ENCODE peak calls at places on chromosomes 5 and 9, in eight cellular contexts. One of them, this sample, is unnamed.

GRCh38 chr5:127940854-127941253 is 142.7 kb upstream of the SLC12A2 start:
- DNase-seq in bronchial epithelial cell: no peak
- DNase-seq in dorsolateral prefrontal cortex: no peak
- DNase-seq in fibroblast of lung: no peak
- DNase-seq in lower lobe of right lung: no peak
- DNase-seq in spleen: no peak
- DNase-seq in AG04450: no peak
- DNase-seq in upper lobe of right lung: no peak
- DNase-seq in this sample: no peak

GRCh38 chr5:160097981-160098380 is 21.3 kb downstream of the PWWP2A start:
- DNase-seq in AG04450: peak
- DNase-seq in spleen: no peak
- DNase-seq in dorsolateral prefrontal cortex: no peak
- DNase-seq in fibroblast of lung: no peak
- DNase-seq in upper lobe of right lung: no peak
- DNase-seq in bronchial epithelial cell: no peak
- DNase-seq in lower lobe of right lung: no peak
- DNase-seq in this sample: peak

GRCh38 chr5:56405116-56405515 is 172.0 kb upstream of the ANKRD55 start:
- DNase-seq in bronchial epithelial cell: no peak
- DNase-seq in AG04450: no peak
- DNase-seq in lower lobe of right lung: no peak
- DNase-seq in dorsolateral prefrontal cortex: no peak
- DNase-seq in fibroblast of lung: no peak
- DNase-seq in upper lobe of right lung: no peak
- DNase-seq in spleen: no peak
- DNase-seq in this sample: no peak

GRCh38 chr9:112378441-112379176 is 1.3 kb upstream of the HSDL2 start:
- DNase-seq in upper lobe of right lung: peak
- DNase-seq in fibroblast of lung: peak
- DNase-seq in lower lobe of right lung: peak
- DNase-seq in dorsolateral prefrontal cortex: no peak
- DNase-seq in bronchial epithelial cell: peak
- DNase-seq in AG04450: no peak
- DNase-seq in spleen: peak
- DNase-seq in this sample: no peak

GRCh38 chr9:26266111-26266791 is 588.0 kb upstream of the TUSC1 start:
- DNase-seq in upper lobe of right lung: no peak
- DNase-seq in fibroblast of lung: peak
- DNase-seq in spleen: no peak
- DNase-seq in bronchial epithelial cell: no peak
- DNase-seq in lower lobe of right lung: no peak
- DNase-seq in dorsolateral prefrontal cortex: no peak
- DNase-seq in AG04450: no peak
- DNase-seq in this sample: no peak

GRCh38 chr5:135179308-135179980 is 145.4 kb upstream of the PITX1 start:
- DNase-seq in bronchial epithelial cell: no peak
- DNase-seq in dorsolateral prefrontal cortex: no peak
- DNase-seq in lower lobe of right lung: no peak
- DNase-seq in AG04450: no peak
- DNase-seq in spleen: no peak
- DNase-seq in upper lobe of right lung: no peak
- DNase-seq in fibroblast of lung: no peak
- DNase-seq in this sample: no peak

GRCh38 chr9:69186841-69187611 is 12.9 kb downstream of the TJP2 start:
- DNase-seq in spleen: no peak
- DNase-seq in upper lobe of right lung: no peak
- DNase-seq in lower lobe of right lung: no peak
- DNase-seq in bronchial epithelial cell: peak
- DNase-seq in AG04450: no peak
- DNase-seq in dorsolateral prefrontal cortex: no peak
- DNase-seq in fibroblast of lung: peak
- DNase-seq in this sample: no peak

GRCh38 chr5:73820321-73820720 is 194.3 kb downstream of the ARHGEF28 start:
- DNase-seq in spleen: no peak
- DNase-seq in fibroblast of lung: no peak
- DNase-seq in AG04450: no peak
- DNase-seq in dorsolateral prefrontal cortex: no peak
- DNase-seq in lower lobe of right lung: no peak
- DNase-seq in upper lobe of right lung: no peak
- DNase-seq in bronchial epithelial cell: peak
- DNase-seq in this sample: no peak

GRCh38 chr5:97405941-97406340 is 222.9 kb upstream of the RIOK2 start:
- DNase-seq in lower lobe of right lung: no peak
- DNase-seq in bronchial epithelial cell: no peak
- DNase-seq in spleen: peak
- DNase-seq in dorsolateral prefrontal cortex: no peak
- DNase-seq in fibroblast of lung: no peak
- DNase-seq in AG04450: no peak
- DNase-seq in upper lobe of right lung: no peak
- DNase-seq in this sample: no peak

GRCh38 chr5:98911221-98912040 is 17.4 kb downstream of the CHD1 start:
- DNase-seq in dorsolateral prefrontal cortex: no peak
- DNase-seq in fibroblast of lung: peak
- DNase-seq in bronchial epithelial cell: no peak
- DNase-seq in AG04450: no peak
- DNase-seq in upper lobe of right lung: no peak
- DNase-seq in spleen: no peak
- DNase-seq in lower lobe of right lung: no peak
- DNase-seq in this sample: no peak

GRCh38 chr5:14685757-14686156 is 21.2 kb downstream of the OTULIN start:
- DNase-seq in upper lobe of right lung: no peak
- DNase-seq in lower lobe of right lung: no peak
- DNase-seq in dorsolateral prefrontal cortex: no peak
- DNase-seq in fibroblast of lung: peak
- DNase-seq in bronchial epithelial cell: peak
- DNase-seq in AG04450: peak
- DNase-seq in spleen: peak
- DNase-seq in this sample: no peak

GRCh38 chr9:107483666-107484065 is 5.9 kb downstream of the KLF4 start:
- DNase-seq in upper lobe of right lung: no peak
- DNase-seq in spleen: no peak
- DNase-seq in bronchial epithelial cell: no peak
- DNase-seq in dorsolateral prefrontal cortex: no peak
- DNase-seq in fibroblast of lung: no peak
- DNase-seq in lower lobe of right lung: no peak
- DNase-seq in AG04450: no peak
- DNase-seq in this sample: no peak

GRCh38 chr5:179381691-179382090 is 36.4 kb upstream of the ADAMTS2 start:
- DNase-seq in dorsolateral prefrontal cortex: no peak
- DNase-seq in upper lobe of right lung: no peak
- DNase-seq in spleen: no peak
- DNase-seq in lower lobe of right lung: no peak
- DNase-seq in AG04450: no peak
- DNase-seq in fibroblast of lung: no peak
- DNase-seq in bronchial epithelial cell: no peak
- DNase-seq in this sample: no peak

GRCh38 chr5:168182269-168182668 is 109.2 kb upstream of the WWC1 start:
- DNase-seq in lower lobe of right lung: no peak
- DNase-seq in spleen: no peak
- DNase-seq in dorsolateral prefrontal cortex: no peak
- DNase-seq in AG04450: no peak
- DNase-seq in bronchial epithelial cell: no peak
- DNase-seq in fibroblast of lung: no peak
- DNase-seq in upper lobe of right lung: no peak
- DNase-seq in this sample: no peak

GRCh38 chr5:60851681-60852080 is 7.6 kb upstream of the ELOVL7 start:
- DNase-seq in bronchial epithelial cell: peak
- DNase-seq in spleen: no peak
- DNase-seq in dorsolateral prefrontal cortex: no peak
- DNase-seq in AG04450: no peak
- DNase-seq in fibroblast of lung: peak
- DNase-seq in upper lobe of right lung: no peak
- DNase-seq in lower lobe of right lung: no peak
- DNase-seq in this sample: no peak

GRCh38 chr9:5455181-5455580 is 4.8 kb downstream of the CD274 start:
- DNase-seq in AG04450: no peak
- DNase-seq in upper lobe of right lung: no peak
- DNase-seq in lower lobe of right lung: no peak
- DNase-seq in dorsolateral prefrontal cortex: no peak
- DNase-seq in spleen: no peak
- DNase-seq in fibroblast of lung: peak
- DNase-seq in bronchial epithelial cell: peak
- DNase-seq in this sample: no peak

GRCh38 chr9:109549386-109549785 is 51.3 kb upstream of the PTPN3 start:
- DNase-seq in bronchial epithelial cell: no peak
- DNase-seq in upper lobe of right lung: no peak
- DNase-seq in AG04450: no peak
- DNase-seq in fibroblast of lung: no peak
- DNase-seq in spleen: no peak
- DNase-seq in lower lobe of right lung: no peak
- DNase-seq in dorsolateral prefrontal cortex: no peak
- DNase-seq in this sample: no peak

GRCh38 chr5:556909-557441 is 32.7 kb upstream of the SLC9A3 start:
- DNase-seq in lower lobe of right lung: no peak
- DNase-seq in upper lobe of right lung: no peak
- DNase-seq in spleen: no peak
- DNase-seq in bronchial epithelial cell: no peak
- DNase-seq in fibroblast of lung: no peak
- DNase-seq in AG04450: no peak
- DNase-seq in dorsolateral prefrontal cortex: peak
- DNase-seq in this sample: no peak

GRCh38 chr5:50435131-50435530 is 6.0 kb downstream of the EMB start:
- DNase-seq in lower lobe of right lung: no peak
- DNase-seq in AG04450: no peak
- DNase-seq in upper lobe of right lung: no peak
- DNase-seq in fibroblast of lung: no peak
- DNase-seq in spleen: no peak
- DNase-seq in bronchial epithelial cell: no peak
- DNase-seq in dorsolateral prefrontal cortex: no peak
- DNase-seq in this sample: no peak

GRCh38 chr5:156147948-156148285 is 179.0 kb upstream of the SGCD start:
- DNase-seq in spleen: no peak
- DNase-seq in AG04450: no peak
- DNase-seq in dorsolateral prefrontal cortex: no peak
- DNase-seq in fibroblast of lung: peak
- DNase-seq in lower lobe of right lung: no peak
- DNase-seq in bronchial epithelial cell: no peak
- DNase-seq in upper lobe of right lung: no peak
- DNase-seq in this sample: no peak

GRCh38 chr5:179405426-179406030 is 60.3 kb upstream of the ADAMTS2 start:
- DNase-seq in spleen: no peak
- DNase-seq in lower lobe of right lung: no peak
- DNase-seq in fibroblast of lung: no peak
- DNase-seq in dorsolateral prefrontal cortex: no peak
- DNase-seq in bronchial epithelial cell: no peak
- DNase-seq in AG04450: no peak
- DNase-seq in upper lobe of right lung: no peak
- DNase-seq in this sample: no peak

GRCh38 chr5:97133106-97133505 is 9.3 kb downstream of the LIX1 start:
- DNase-seq in fibroblast of lung: peak
- DNase-seq in spleen: no peak
- DNase-seq in bronchial epithelial cell: no peak
- DNase-seq in dorsolateral prefrontal cortex: no peak
- DNase-seq in upper lobe of right lung: no peak
- DNase-seq in lower lobe of right lung: no peak
- DNase-seq in AG04450: no peak
- DNase-seq in this sample: no peak

GRCh38 chr5:95621839-95622629 is 2.1 kb downstream of the GPR150 start:
- DNase-seq in bronchial epithelial cell: no peak
- DNase-seq in fibroblast of lung: no peak
- DNase-seq in AG04450: no peak
- DNase-seq in lower lobe of right lung: no peak
- DNase-seq in upper lobe of right lung: no peak
- DNase-seq in spleen: no peak
- DNase-seq in dorsolateral prefrontal cortex: no peak
- DNase-seq in this sample: no peak

GRCh38 chr9:134605351-134605968 is 36.1 kb upstream of the COL5A1 start:
- DNase-seq in dorsolateral prefrontal cortex: no peak
- DNase-seq in AG04450: no peak
- DNase-seq in upper lobe of right lung: no peak
- DNase-seq in fibroblast of lung: no peak
- DNase-seq in lower lobe of right lung: no peak
- DNase-seq in spleen: no peak
- DNase-seq in bronchial epithelial cell: no peak
- DNase-seq in this sample: no peak

GRCh38 chr9:128979111-128979510 is 31.6 kb downstream of the NUP188 start:
- DNase-seq in fibroblast of lung: no peak
- DNase-seq in lower lobe of right lung: no peak
- DNase-seq in spleen: no peak
- DNase-seq in dorsolateral prefrontal cortex: no peak
- DNase-seq in bronchial epithelial cell: no peak
- DNase-seq in AG04450: no peak
- DNase-seq in upper lobe of right lung: no peak
- DNase-seq in this sample: no peak

GRCh38 chr9:21995652-21996275 is 1.2 kb downstream of the CDKN2B-AS1 start:
- DNase-seq in spleen: peak
- DNase-seq in dorsolateral prefrontal cortex: peak
- DNase-seq in fibroblast of lung: peak
- DNase-seq in upper lobe of right lung: peak
- DNase-seq in bronchial epithelial cell: no peak
- DNase-seq in lower lobe of right lung: peak
- DNase-seq in AG04450: no peak
- DNase-seq in this sample: no peak
- TF ChIP-seq CTCF in spleen: no peak
- TF ChIP-seq CTCF in dorsolateral prefrontal cortex: peak
- TF ChIP-seq CTCF in fibroblast of lung: peak
- TF ChIP-seq CTCF in upper lobe of right lung: peak
- TF ChIP-seq CTCF in bronchial epithelial cell: peak
- TF ChIP-seq CTCF in lower lobe of right lung: peak
- TF ChIP-seq CTCF in AG04450: peak
- TF ChIP-seq CTCF in this sample: peak

GRCh38 chr9:119365291-119366027 is 3.8 kb downstream of the BRINP1 start:
- DNase-seq in upper lobe of right lung: no peak
- DNase-seq in bronchial epithelial cell: peak
- DNase-seq in lower lobe of right lung: no peak
- DNase-seq in fibroblast of lung: peak
- DNase-seq in AG04450: no peak
- DNase-seq in spleen: no peak
- DNase-seq in dorsolateral prefrontal cortex: peak
- DNase-seq in this sample: no peak
- TF ChIP-seq CTCF in upper lobe of right lung: peak
- TF ChIP-seq CTCF in bronchial epithelial cell: peak
- TF ChIP-seq CTCF in lower lobe of right lung: peak
- TF ChIP-seq CTCF in fibroblast of lung: peak
- TF ChIP-seq CTCF in AG04450: no peak
- TF ChIP-seq CTCF in spleen: no peak
- TF ChIP-seq CTCF in dorsolateral prefrontal cortex: peak
- TF ChIP-seq CTCF in this sample: no peak

DNA sequence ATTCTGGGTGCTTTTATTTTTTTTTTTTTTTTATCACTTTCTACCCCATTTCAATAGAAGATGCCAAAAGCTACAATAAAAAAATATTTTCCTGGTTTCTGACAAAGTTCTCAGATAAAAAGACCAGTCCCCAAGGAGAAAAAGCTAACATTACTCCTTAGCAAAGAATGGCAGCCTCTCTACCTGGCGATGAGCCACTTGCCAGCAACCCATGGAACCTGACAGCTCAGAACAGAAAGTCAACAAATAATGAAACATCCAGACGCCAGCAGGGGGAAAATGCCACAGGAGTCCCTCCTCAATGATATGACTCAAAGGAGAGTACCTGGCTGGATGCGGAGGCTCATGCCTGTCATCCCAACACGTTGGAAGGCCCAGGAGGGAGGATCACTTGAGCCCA is 123.2 kb downstream of the MYO10 start:
- DNase-seq in fibroblast of lung: peak
- DNase-seq in AG04450: no peak
- DNase-seq in bronchial epithelial cell: peak
- DNase-seq in lower lobe of right lung: no peak
- DNase-seq in dorsolateral prefrontal cortex: no peak
- DNase-seq in spleen: no peak
- DNase-seq in upper lobe of right lung: no peak
- DNase-seq in this sample: no peak
- TF ChIP-seq CTCF in fibroblast of lung: no peak
- TF ChIP-seq CTCF in AG04450: no peak
- TF ChIP-seq CTCF in bronchial epithelial cell: peak
- TF ChIP-seq CTCF in lower lobe of right lung: no peak
- TF ChIP-seq CTCF in dorsolateral prefrontal cortex: no peak
- TF ChIP-seq CTCF in spleen: no peak
- TF ChIP-seq CTCF in upper lobe of right lung: no peak
- TF ChIP-seq CTCF in this sample: no peak

GRCh38 chr9:71624728-71625127 is 143.6 kb downstream of the CEMIP2 start:
- DNase-seq in lower lobe of right lung: no peak
- DNase-seq in spleen: no peak
- DNase-seq in bronchial epithelial cell: no peak
- DNase-seq in upper lobe of right lung: no peak
- DNase-seq in dorsolateral prefrontal cortex: no peak
- DNase-seq in fibroblast of lung: no peak
- DNase-seq in AG04450: no peak
- DNase-seq in this sample: no peak
- TF ChIP-seq CTCF in lower lobe of right lung: no peak
- TF ChIP-seq CTCF in spleen: no peak
- TF ChIP-seq CTCF in bronchial epithelial cell: no peak
- TF ChIP-seq CTCF in upper lobe of right lung: peak
- TF ChIP-seq CTCF in dorsolateral prefrontal cortex: no peak
- TF ChIP-seq CTCF in fibroblast of lung: peak
- TF ChIP-seq CTCF in AG04450: peak
- TF ChIP-seq CTCF in this sample: no peak

This sample was measured in AG04449.